ENCODE peak calls at places on chromosomes 4 and X, in five cellular contexts. Q, T, S, K and E are unnamed samples.

GRCh38 chr4:41432889-41433288 is 105.1 kb upstream of the LIMCH1 start:
- DNase-seq in S (no peak), Q (peak), K (peak), T (no peak), E (no peak)

GRCh38 chr4:73831569-73831968 is 4.9 kb upstream of the CXCL6 start:
- DNase-seq in T (no peak), S (no peak), Q (peak), K (no peak), E (no peak)

GRCh38 chr4:8683462-8683861 is 90.9 kb downstream of the CPZ start:
- DNase-seq in Q (no peak), S (no peak), T (no peak), K (no peak), E (no peak)

GRCh38 chrX:110414273-110414672 is 55.6 kb downstream of the RTL9 start:
- DNase-seq in Q (no peak), S (no peak), K (no peak), T (no peak), E (no peak)

GRCh38 chrX:143945171-143945570 is 61.3 kb downstream of the UBE2NL start:
- DNase-seq in Q (no peak), T (no peak), K (no peak), S (no peak), E (no peak)

GRCh38 chrX:138886769-138887168 is 175.3 kb upstream of the FGF13 start:
- DNase-seq in K (no peak), T (no peak), S (no peak), Q (peak), E (no peak)

GRCh38 chr4:141534985-141535384 is 101.4 kb upstream of the IL15 start:
- DNase-seq in Q (no peak), T (no peak), S (no peak), K (no peak), E (no peak)

GRCh38 chrX:150692296-150692695 is 900 bp upstream of the MTMR1 start:
- DNase-seq in T (no peak), S (no peak), Q (no peak), K (no peak), E (no peak)

GRCh38 chr4:52199574-52200338 is 148.7 kb downstream of the SPATA18 start:
- DNase-seq in S (no peak), Q (peak), K (peak), T (no peak), E (no peak)

GRCh38 chr4:184755278-184755677 is 21.4 kb upstream of the CENPU start:
- DNase-seq in Q (peak), T (no peak), S (no peak), K (peak), E (no peak)

GRCh38 chr4:87038837-87039715 is 104.3 kb downstream of the AFF1 start:
- DNase-seq in T (no peak), Q (peak), K (peak), S (peak), E (no peak)

GRCh38 chrX:114959729-114960128 is 57.7 kb downstream of the IL13RA2 start:
- DNase-seq in K (peak), T (no peak), S (no peak), Q (peak), E (no peak)

GRCh38 chr4:5009796-5010195 is 9.5 kb downstream of the CYTL1 start:
- DNase-seq in T (no peak), Q (no peak), K (no peak), S (no peak), E (no peak)

GRCh38 chr4:104286867-104287266 is 207.8 kb downstream of the CXXC4 start:
- DNase-seq in S (no peak), Q (no peak), K (no peak), T (no peak), E (no peak)

GRCh38 chr4:8061145-8061544 is 97.5 kb downstream of the ABLIM2 start:
- DNase-seq in Q (no peak), K (no peak), S (no peak), T (no peak), E (no peak)

GRCh38 chr4:122588453-122589238 is 32.2 kb downstream of the IL21 start:
- DNase-seq in Q (peak), S (no peak), T (no peak), K (peak), E (no peak)

GRCh38 chr4:8400641-8401325 is 39.7 kb downstream of the ACOX3 start:
- DNase-seq in S (no peak), Q (no peak), T (no peak), K (peak), E (no peak)

GRCh38 chr4:71860643-71861042 is 76.8 kb upstream of the GC start:
- DNase-seq in K (peak), S (no peak), T (no peak), Q (no peak), E (no peak)

GRCh38 chr4:2402053-2402452 is 16.4 kb downstream of the ZFYVE28 start:
- DNase-seq in T (no peak), K (peak), Q (peak), S (peak), E (no peak)

GRCh38 chr4:172851534-172851933 is 317.1 kb upstream of the GALNT7 start:
- DNase-seq in K (peak), T (no peak), S (no peak), Q (peak), E (no peak)

GRCh38 chrX:115388879-115389278 is 99.4 kb downstream of the LUZP4 start:
- DNase-seq in K (peak), S (no peak), Q (no peak), T (no peak), E (no peak)

GRCh38 chr4:186500721-186501304 is 54.6 kb downstream of the MTNR1A start:
- DNase-seq in Q (no peak), T (no peak), S (no peak), K (peak), E (no peak)

GRCh38 chr4:44368413-44369167 is 80.0 kb downstream of the KCTD8 start:
- DNase-seq in K (no peak), S (no peak), T (no peak), Q (no peak), E (no peak)

GRCh38 chrX:143058096-143058495 is 32.4 kb downstream of the SPANXN4 start:
- DNase-seq in Q (no peak), S (no peak), K (no peak), T (no peak), E (no peak)

GRCh38 chr4:88333741-88334405 is 44.8 kb upstream of the HERC6 start:
- DNase-seq in S (no peak), Q (peak), K (peak), T (no peak), E (no peak)

GRCh38 chrX:133985164-133986007 is at the start of gene GPC3:
- DNase-seq in Q (no peak), S (peak), T (no peak), K (peak), E (peak)

GRCh38 chr4:92641409-92641808 is 337.6 kb downstream of the GRID2 start:
- DNase-seq in K (no peak), Q (no peak), T (no peak), S (no peak), E (no peak)

GRCh38 chrX:46803140-46803539 is 33.7 kb upstream of the RP2 start:
- DNase-seq in Q (peak), K (peak), S (no peak), T (no peak), E (no peak)

GRCh38 chr4:80608285-80608980 is 272.9 kb downstream of the CFAP299 start:
- DNase-seq in S (no peak), T (no peak), Q (peak), K (no peak), E (no peak)

GRCh38 chr4:105369988-105370387 is 103.9 kb downstream of the PPA2 start:
- DNase-seq in T (no peak), K (peak), S (no peak), Q (no peak), E (no peak)

GRCh38 chr4:21888195-21888976 is 60.2 kb downstream of the KCNIP4 start:
- DNase-seq in S (no peak), Q (peak), K (peak), T (no peak), E (no peak)

GRCh38 chr4:15677507-15677988 is 4.1 kb upstream of the FAM200B start:
- DNase-seq in T (no peak), K (peak), Q (peak), S (no peak), E (no peak)

GRCh38 chr4:1202526-1203378 is 30.4 kb upstream of the SPON2 start:
- DNase-seq in T (no peak), Q (no peak), S (no peak), K (no peak), E (peak)

GRCh38 chrX:82218361-82218760 is 1016.5 kb downstream of the SH3BGRL start:
- DNase-seq in T (no peak), S (no peak), K (peak), Q (peak), E (no peak)

GRCh38 chrX:48945517-48946348 is 11.7 kb downstream of the OTUD5 start:
- DNase-seq in T (peak), Q (peak), K (peak), S (peak), E (no peak)

GRCh38 chr4:115145393-115146160 is 32.2 kb upstream of the NDST4 start:
- DNase-seq in K (no peak), Q (no peak), T (no peak), S (no peak), E (no peak)

GRCh38 chrX:112759512-112759911 is 79.8 kb upstream of the LHFPL1 start:
- DNase-seq in K (no peak), Q (no peak), T (no peak), S (no peak), E (no peak)

DNA sequence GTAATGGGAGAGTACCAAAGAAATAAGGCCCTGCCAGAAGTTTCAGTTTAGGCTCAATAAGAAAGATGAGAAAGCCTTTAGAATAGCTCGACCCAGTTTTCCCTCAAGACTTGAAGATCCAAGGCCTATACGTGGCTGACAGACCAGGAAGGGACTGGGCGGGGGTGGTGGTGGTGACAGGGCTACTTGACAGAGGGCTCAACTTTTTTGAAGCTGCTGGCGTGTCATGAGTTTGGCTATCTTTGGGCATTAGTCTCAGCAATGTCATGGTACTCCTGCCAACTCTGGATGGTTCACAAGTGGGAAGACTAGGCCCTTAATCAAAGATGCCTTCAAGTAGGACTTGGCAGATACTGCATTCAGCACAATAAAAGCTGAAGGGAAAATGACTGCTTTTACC is 100.1 kb upstream of the SCML1 start:
- DNase-seq in Q (no peak), T (no peak), S (no peak), K (no peak), E (no peak)
- TF ChIP-seq CTCF in Q (no peak), T (no peak), S (no peak), K (no peak), E (no peak)

GRCh38 chrX:3548743-3549441 is 164.6 kb downstream of the PRKX start:
- DNase-seq in T (no peak), K (peak), Q (peak), S (no peak), E (no peak)
- TF ChIP-seq CTCF in T (no peak), K (peak), Q (peak), S (peak), E (no peak)

GRCh38 chrX:69197690-69198089 is 32.4 kb upstream of the PJA1 start:
- DNase-seq in S (no peak), Q (no peak), T (no peak), K (no peak), E (no peak)

GRCh38 chrX:69192603-69193002 is 27.4 kb upstream of the PJA1 start:
- DNase-seq in T (no peak), S (no peak), K (no peak), Q (no peak), E (no peak)

GRCh38 chrX:69195810-69196209 is 30.6 kb upstream of the PJA1 start:
- DNase-seq in Q (no peak), K (no peak), T (no peak), S (no peak), E (no peak)

GRCh38 chrX:69196666-69197065 is 31.4 kb upstream of the PJA1 start:
- DNase-seq in K (no peak), Q (no peak), T (no peak), S (no peak), E (no peak)

DNA sequence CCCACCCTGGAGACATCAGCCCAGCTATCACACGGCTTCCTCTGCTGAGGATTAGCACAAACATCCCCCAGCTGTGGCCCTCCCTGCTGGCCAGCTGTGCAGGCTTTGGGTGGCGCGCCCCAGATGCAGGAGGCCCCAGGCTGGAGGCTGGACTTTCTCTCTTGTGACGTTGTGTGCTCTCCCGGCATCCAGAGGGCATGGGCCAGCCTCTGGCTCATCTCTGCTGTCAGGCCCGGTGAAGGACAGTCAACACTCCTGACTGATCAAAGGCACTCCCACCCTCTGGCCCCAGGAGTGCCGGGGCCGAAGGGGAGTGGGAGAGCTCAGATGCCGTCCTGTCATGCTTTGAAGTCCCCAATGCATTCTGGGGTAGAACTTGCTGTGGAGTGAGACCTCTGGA is 29.9 kb upstream of the PJA1 start:
- DNase-seq in Q (no peak), S (no peak), T (no peak), K (no peak), E (no peak)
- TF ChIP-seq CTCF in Q (no peak), S (no peak), T (no peak), K (no peak), E (no peak)

GRCh38 chrX:36908801-36909403 is 99.3 kb upstream of the FAM47C start:
- DNase-seq in Q (peak), T (no peak), S (no peak), K (peak), E (no peak)
- TF ChIP-seq CTCF in Q (peak), T (no peak), S (peak), K (peak), E (no peak)

GRCh38 chrX:101462892-101463291 is 22.4 kb upstream of the ARMCX4 start:
- DNase-seq in Q (peak), S (no peak), K (peak), T (no peak), E (no peak)
- TF ChIP-seq CTCF in Q (peak), S (no peak), K (peak), T (no peak), E (no peak)

DNA sequence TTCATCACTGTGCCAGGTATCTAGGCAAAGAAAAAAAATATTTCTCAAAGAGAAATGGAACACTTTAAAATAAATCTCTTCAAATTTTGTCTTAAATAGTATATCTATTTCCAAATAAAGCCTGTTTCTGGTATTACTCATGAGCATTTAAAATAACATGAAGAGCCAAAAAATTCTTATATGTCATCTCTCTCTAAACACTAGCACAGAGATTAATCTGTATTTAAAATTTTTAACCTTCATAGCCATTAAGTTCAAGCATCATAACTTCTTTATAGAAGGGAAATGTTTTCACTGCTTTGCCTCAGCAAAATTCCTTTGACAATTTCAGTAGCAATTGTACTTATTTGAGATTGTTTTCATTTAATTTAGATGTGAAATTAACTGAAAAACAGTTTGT is 5.1 kb upstream of the CORIN start:
- DNase-seq in K (no peak), Q (no peak), T (no peak), S (no peak), E (no peak)
- TF ChIP-seq CTCF in K (no peak), Q (no peak), T (no peak), S (no peak), E (no peak)